ENCODE peak calls at places on chromosomes 5 and 9, in seven cellular contexts. N is epithelial cell of esophagus, M is AG04450, B is cardiac muscle cell, L is Caco-2, U is colonic mucosa, Q is cardiac fibroblast. R is an unnamed sample.

GRCh38 chr9:126893079-126893478 is 21.5 kb upstream of the RALGPS1 start:
- DNase-seq in N (no peak), M (no peak), B (no peak), L (peak), U (no peak), Q (no peak), R (no peak)

GRCh38 chr5:59319286-59319685 is 574.2 kb downstream of the PDE4D start:
- DNase-seq in N (no peak), M (no peak), B (no peak), L (no peak), U (no peak), Q (no peak), R (no peak)

GRCh38 chr9:37035472-37036236 is 1.6 kb upstream of the PAX5 start:
- DNase-seq in N (no peak), M (no peak), B (no peak), L (peak), U (no peak), Q (no peak), R (peak)

GRCh38 chr5:175797521-175798038 is 73.8 kb upstream of the CPLX2 start:
- DNase-seq in N (no peak), M (no peak), B (no peak), L (peak), U (no peak), Q (no peak), R (no peak)

GRCh38 chr9:136283291-136284235 is 20.3 kb downstream of the CCDC187 start:
- DNase-seq in N (peak), M (peak), B (peak), L (peak), U (peak), Q (peak), R (peak)

GRCh38 chr5:1763548-1763911 is 36.1 kb downstream of the MRPL36 start:
- DNase-seq in N (peak), M (peak), B (peak), L (peak), U (no peak), Q (peak), R (peak)

GRCh38 chr9:36063804-36064447 is 27.2 kb downstream of the RECK start:
- DNase-seq in N (peak), M (no peak), B (peak), L (no peak), U (no peak), Q (peak), R (peak)

GRCh38 chr9:127968046-127968445 is 12.7 kb downstream of the EEIG1 start:
- DNase-seq in N (peak), M (no peak), B (no peak), L (peak), U (peak), Q (no peak), R (no peak)

GRCh38 chr5:110751902-110752762 is 13.3 kb downstream of the SLC25A46 start:
- DNase-seq in N (no peak), M (peak), B (no peak), L (no peak), U (no peak), Q (no peak), R (no peak)

GRCh38 chr5:71782771-71783770 is 64.0 kb downstream of the CARTPT start:
- DNase-seq in N (peak), M (peak), B (peak), L (peak), U (peak), Q (peak), R (peak)
- H3K4me3 ChIP-seq in N (no peak), M (peak), B (no peak), L (no peak), U (no peak), Q (peak), R (peak)

GRCh38 chr9:87950765-87951488 is 23.4 kb downstream of the CDK20 start:
- DNase-seq in N (peak), M (no peak), B (peak), L (peak), U (no peak), Q (peak), R (peak)
- TF ChIP-seq CTCF in N (peak), M (peak), B (peak), L (peak), U (peak), Q (peak), R (peak)

DNA sequence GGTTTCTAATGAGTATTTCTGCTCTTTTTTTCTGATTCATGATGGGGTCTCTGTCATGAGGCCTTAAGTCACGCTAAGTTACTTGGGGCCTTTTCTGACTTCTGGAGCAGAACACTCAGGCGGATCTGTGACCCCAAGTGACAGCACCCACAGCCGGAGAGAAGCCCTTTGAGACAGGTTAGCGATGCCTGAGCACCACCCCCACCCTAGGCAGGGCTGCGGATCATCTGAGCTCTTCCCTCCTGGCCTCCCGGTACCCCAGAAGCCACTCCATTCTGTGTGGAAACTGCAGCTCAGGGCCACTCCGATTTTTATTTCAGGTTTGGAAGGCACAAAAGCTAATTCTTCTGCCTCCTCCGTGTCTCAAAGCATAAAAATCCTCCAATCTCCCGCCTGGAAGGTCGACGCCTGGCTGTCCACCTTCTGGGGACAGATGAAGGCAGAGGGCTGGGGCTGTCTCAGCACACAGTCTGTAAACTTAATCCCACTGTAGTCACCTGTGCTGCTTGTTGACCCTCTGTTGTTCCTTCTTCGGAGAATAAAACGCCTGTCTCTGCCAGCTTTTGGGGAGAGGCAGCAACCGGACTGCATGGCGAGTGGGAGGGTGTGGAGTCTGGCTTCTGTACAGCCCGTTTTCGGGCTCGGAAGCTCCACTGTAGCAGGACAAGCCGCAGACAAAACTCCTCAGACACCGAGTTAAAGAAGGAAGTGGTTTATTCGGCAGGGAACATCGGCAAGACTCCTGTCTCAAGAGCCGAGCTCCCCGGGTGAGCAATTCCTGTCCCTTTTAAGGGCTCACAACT is 88.8 kb downstream of the SPRY4 start:
- DNase-seq in N (no peak), M (no peak), B (no peak), L (peak), U (no peak), Q (no peak), R (no peak)
- H3K4me3 ChIP-seq in N (no peak), M (no peak), B (no peak), L (no peak), U (no peak), Q (no peak), R (no peak)

GRCh38 chr9:117677578-117677977 is 26.6 kb upstream of the TLR4 start:
- DNase-seq in N (no peak), M (no peak), B (no peak), L (no peak), U (no peak), Q (no peak), R (no peak)
- TF ChIP-seq CTCF in N (no peak), M (no peak), B (no peak), L (no peak), U (no peak), Q (no peak), R (no peak)

DNA sequence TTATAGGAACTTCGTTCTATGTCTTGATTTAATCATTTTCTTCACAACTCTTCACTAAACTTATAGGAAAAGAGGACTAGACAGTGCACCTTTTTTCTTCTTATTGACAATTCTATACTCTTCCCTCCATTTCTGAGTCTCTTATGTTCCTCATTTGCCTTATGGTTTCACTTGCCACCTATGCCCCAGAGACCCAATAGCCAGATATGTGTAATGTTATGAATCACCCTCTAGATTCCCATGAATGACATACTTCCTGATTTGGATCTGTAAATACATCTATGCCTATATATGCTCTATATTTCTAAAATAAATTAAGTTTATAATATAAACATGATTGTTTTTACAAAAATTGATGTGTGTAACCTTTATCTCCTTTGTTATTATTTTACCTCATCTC is 514.1 kb upstream of the MEF2C start:
- DNase-seq in N (peak), M (no peak), B (no peak), L (no peak), U (no peak), Q (no peak), R (no peak)
- H3K4me3 ChIP-seq in N (no peak), M (no peak), B (no peak), L (no peak), U (no peak), Q (no peak), R (no peak)

GRCh38 chr9:97853844-97854695 is 1.0 kb downstream of the FOXE1 start:
- DNase-seq in N (peak), M (no peak), B (peak), L (no peak), U (no peak), Q (no peak), R (peak)
- TF ChIP-seq CTCF in N (peak), M (no peak), B (no peak), L (no peak), U (no peak), Q (no peak), R (no peak)

DNA sequence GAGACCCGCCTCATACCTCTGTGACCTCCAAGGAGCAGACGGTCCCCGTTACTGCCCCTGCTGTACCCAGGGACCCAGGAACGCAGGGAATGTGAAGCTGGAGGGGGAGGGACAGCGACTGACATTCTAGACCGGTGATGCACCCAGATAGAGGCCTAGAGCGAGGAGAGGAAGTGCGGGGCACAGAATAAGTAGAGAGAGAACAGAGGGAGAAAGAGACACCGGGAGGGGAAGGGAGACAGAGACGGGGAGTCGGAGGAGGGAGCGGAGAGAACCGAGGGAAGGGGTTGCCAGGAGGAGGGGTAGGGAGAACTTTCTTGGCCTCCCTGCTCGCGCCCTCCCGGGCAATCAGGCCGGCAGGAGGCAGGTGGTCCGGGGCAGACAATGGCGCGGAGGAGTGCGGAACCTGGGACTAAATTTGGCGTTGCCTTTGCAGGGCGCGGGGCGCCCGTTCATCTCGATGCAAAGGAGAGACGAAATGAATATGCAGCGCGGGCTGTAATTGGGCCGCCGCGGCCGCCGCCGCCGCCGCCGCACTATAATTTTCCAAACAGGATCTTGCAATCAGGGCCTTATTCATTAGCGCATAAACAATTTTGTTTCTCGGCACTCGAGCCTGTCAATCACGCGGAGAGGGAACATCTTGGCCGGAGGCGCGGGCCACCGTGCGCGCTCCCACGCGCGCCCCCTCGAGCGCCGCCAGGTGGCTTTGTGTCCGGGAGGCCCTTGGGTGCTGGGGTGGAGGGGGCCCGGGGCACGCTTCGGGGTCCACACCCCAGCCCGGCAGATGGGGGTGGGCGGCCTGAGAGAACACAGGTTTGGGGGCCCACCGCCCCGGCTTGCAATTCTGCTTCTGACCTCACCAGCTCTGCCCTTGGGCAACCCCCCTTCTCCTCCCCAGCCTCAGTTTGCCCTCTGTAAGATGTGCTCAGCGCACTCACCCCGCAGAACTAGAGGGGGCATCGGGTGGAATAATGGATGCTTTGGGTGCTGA is 32.9 kb downstream of the NDUFA8 start:
- DNase-seq in N (peak), M (no peak), B (peak), L (peak), U (no peak), Q (no peak), R (peak)
- H3K4me3 ChIP-seq in N (no peak), M (peak), B (peak), L (peak), U (peak), Q (peak), R (peak)

GRCh38 chr9:97635026-97635425 is 1.4 kb downstream of the NCBP1 start:
- DNase-seq in N (no peak), M (no peak), B (no peak), L (no peak), U (no peak), Q (no peak), R (no peak)

GRCh38 chr9:97632406-97632991 is 669 bp downstream of the TSTD2 start:
- DNase-seq in N (no peak), M (peak), B (peak), L (peak), U (peak), Q (peak), R (peak)

GRCh38 chr9:97633859-97634485 is 351 bp downstream of the NCBP1 start:
- DNase-seq in N (peak), M (no peak), B (no peak), L (no peak), U (no peak), Q (no peak), R (no peak)

GRCh38 chr9:97636903-97637302 is 3.3 kb downstream of the NCBP1 start:
- DNase-seq in N (no peak), M (no peak), B (no peak), L (no peak), U (no peak), Q (no peak), R (no peak)

GRCh38 chr9:97632992-97633858 is at the start of the genes NCBP1 and TSTD2:
- DNase-seq in N (peak), M (peak), B (peak), L (peak), U (peak), Q (peak), R (peak)
- TF ChIP-seq CTCF in N (no peak), M (peak), B (no peak), L (no peak), U (no peak), Q (no peak), R (no peak)